ENCODE peak calls at places on chromosomes 12 and 14, in six cellular contexts. M, Y, T, B, G and A are unnamed samples.

GRCh38 chr14:76918751-76919421 is 92.7 kb downstream of the LRRC74A start:
- DNase-seq in M (peak), Y (peak), T (peak), B (peak), G (peak), A (peak)

GRCh38 chr12:111488798-111489197 is 83.1 kb downstream of the SH2B3 start:
- DNase-seq in M (no peak), Y (no peak), T (no peak), B (no peak), G (no peak), A (no peak)

GRCh38 chr14:61268797-61269196 is 12.3 kb downstream of the TMEM30B start:
- DNase-seq in M (no peak), Y (no peak), T (no peak), B (no peak), G (no peak), A (no peak)

GRCh38 chr14:100802766-100803693 is 22.9 kb upstream of the MEG3 start:
- DNase-seq in M (peak), Y (no peak), T (no peak), B (peak), G (no peak), A (no peak)

GRCh38 chr14:78005325-78005724 is 164.8 kb upstream of the NRXN3 start:
- DNase-seq in M (no peak), Y (no peak), T (no peak), B (peak), G (peak), A (no peak)

GRCh38 chr14:36510078-36510799 is 9.8 kb downstream of the NKX2-1 start:
- DNase-seq in M (no peak), Y (no peak), T (peak), B (no peak), G (no peak), A (peak)

GRCh38 chr14:20247651-20248246 is 8.7 kb downstream of the OR11H4 start:
- DNase-seq in M (no peak), Y (no peak), T (peak), B (no peak), G (no peak), A (no peak)

GRCh38 chr12:124913474-124914391 is 717 bp downstream of the UBC start:
- DNase-seq in M (peak), Y (peak), T (no peak), B (peak), G (peak), A (peak)

GRCh38 chr12:5512585-5512970 is 80.7 kb downstream of the NTF3 start:
- DNase-seq in M (no peak), Y (no peak), T (no peak), B (no peak), G (no peak), A (no peak)

GRCh38 chr14:61188196-61188595 is 92.9 kb downstream of the TMEM30B start:
- DNase-seq in M (peak), Y (peak), T (no peak), B (no peak), G (no peak), A (peak)

GRCh38 chr14:23670489-23670888 is 34.3 kb downstream of the DHRS2 start:
- DNase-seq in M (no peak), Y (no peak), T (no peak), B (no peak), G (no peak), A (no peak)

GRCh38 chr14:71403673-71404072 is 496.4 kb downstream of the PCNX1 start:
- DNase-seq in M (no peak), Y (no peak), T (peak), B (peak), G (peak), A (no peak)

GRCh38 chr14:90140298-90140955 is 78.6 kb downstream of the KCNK13 start:
- DNase-seq in M (no peak), Y (no peak), T (no peak), B (peak), G (peak), A (no peak)

GRCh38 chr14:24224618-24225071 is 7.5 kb downstream of the NEDD8 start:
- DNase-seq in M (no peak), Y (no peak), T (no peak), B (peak), G (peak), A (no peak)

GRCh38 chr14:22386924-22387775 is 201.9 kb downstream of the DAD1 start:
- DNase-seq in M (no peak), Y (peak), T (peak), B (peak), G (peak), A (peak)

GRCh38 chr12:530308-530707 is 70.6 kb downstream of the B4GALNT3 start:
- DNase-seq in M (no peak), Y (no peak), T (no peak), B (peak), G (peak), A (no peak)

GRCh38 chr14:73785834-73786631 is 65.6 kb upstream of the PTGR2 start:
- DNase-seq in M (peak), Y (peak), T (no peak), B (peak), G (peak), A (peak)

GRCh38 chr12:27048822-27049752 is 26.7 kb downstream of the MED21 start:
- DNase-seq in M (no peak), Y (no peak), T (no peak), B (peak), G (peak), A (no peak)

GRCh38 chr12:117113231-117113630 is 14.0 kb upstream of the TESC start:
- DNase-seq in M (no peak), Y (no peak), T (no peak), B (no peak), G (no peak), A (no peak)

GRCh38 chr12:76952995-76953394 is 74.2 kb upstream of the CSRP2 start:
- DNase-seq in M (no peak), Y (no peak), T (no peak), B (peak), G (no peak), A (no peak)

GRCh38 chr12:6224550-6224949 is 24.4 kb downstream of the CD9 start:
- DNase-seq in M (peak), Y (peak), T (no peak), B (peak), G (peak), A (peak)

GRCh38 chr14:81125536-81125935 is 95.2 kb downstream of the GTF2A1 start:
- DNase-seq in M (no peak), Y (no peak), T (no peak), B (no peak), G (no peak), A (no peak)

GRCh38 chr12:12736759-12737676 is 19.9 kb downstream of the CDKN1B start:
- DNase-seq in M (no peak), Y (no peak), T (peak), B (peak), G (peak), A (no peak)

GRCh38 chr14:75428230-75429104 is 645 bp downstream of the JDP2 start:
- DNase-seq in M (peak), Y (peak), T (no peak), B (no peak), G (no peak), A (peak)

GRCh38 chr12:66441905-66442559 is 139.7 kb downstream of the HELB start:
- DNase-seq in M (no peak), Y (no peak), T (no peak), B (no peak), G (no peak), A (no peak)

GRCh38 chr14:71382315-71382714 is 475.1 kb downstream of the PCNX1 start:
- DNase-seq in M (no peak), Y (no peak), T (no peak), B (no peak), G (no peak), A (no peak)

GRCh38 chr14:75126121-75126544 is 715 bp downstream of the NEK9 start:
- DNase-seq in M (no peak), Y (no peak), T (no peak), B (no peak), G (no peak), A (no peak)

GRCh38 chr12:47590771-47591368 is 115.0 kb downstream of the RPAP3 start:
- DNase-seq in M (peak), Y (no peak), T (no peak), B (no peak), G (no peak), A (no peak)

GRCh38 chr12:57534991-57535543 is 11.9 kb downstream of the DCTN2 start:
- DNase-seq in M (no peak), Y (no peak), T (no peak), B (no peak), G (no peak), A (no peak)

GRCh38 chr14:84785997-84786396 is 743.9 kb upstream of the FLRT2 start:
- DNase-seq in M (no peak), Y (no peak), T (no peak), B (no peak), G (no peak), A (no peak)

GRCh38 chr12:88325076-88325827 is 183.1 kb downstream of the TMTC3 start:
- DNase-seq in M (no peak), Y (no peak), T (no peak), B (peak), G (peak), A (no peak)

GRCh38 chr12:63066782-63067181 is 84.2 kb downstream of the AVPR1A start:
- DNase-seq in M (no peak), Y (no peak), T (peak), B (no peak), G (no peak), A (peak)

GRCh38 chr12:52655251-52655650 is 3.2 kb upstream of the KRT2 start:
- DNase-seq in M (no peak), Y (no peak), T (no peak), B (no peak), G (peak), A (no peak)

GRCh38 chr12:43653917-43654316 is 101.9 kb upstream of the ADAMTS20 start:
- DNase-seq in M (no peak), Y (no peak), T (peak), B (no peak), G (no peak), A (no peak)

GRCh38 chr12:50055831-50056628 is 1.4 kb upstream of the ASIC1 start:
- DNase-seq in M (peak), Y (no peak), T (peak), B (peak), G (peak), A (peak)

GRCh38 chr14:72692678-72693077 is 201.2 kb downstream of the DPF3 start:
- DNase-seq in M (no peak), Y (no peak), T (no peak), B (no peak), G (no peak), A (no peak)

GRCh38 chr12:6553051-6553868 is 2.6 kb downstream of the IFFO1 start:
- DNase-seq in M (peak), Y (no peak), T (no peak), B (peak), G (peak), A (no peak)

GRCh38 chr14:64779472-64779871 is 75.2 kb downstream of the PLEKHG3 start:
- DNase-seq in M (peak), Y (no peak), T (no peak), B (no peak), G (no peak), A (no peak)

GRCh38 chr12:112122823-112123690 is 2.3 kb upstream of the TRAFD1 start:
- DNase-seq in M (no peak), Y (no peak), T (no peak), B (peak), G (peak), A (peak)